ENCODE peak calls at places on chromosomes 1 and 21, in nine cellular contexts. Q, X, J, S, E, U, V, I and T are unnamed samples.

GRCh38 chr1:175635092-175635491 is 108.3 kb downstream of the TNR start:
- DNase-seq in U (no peak), J (no peak), I (no peak), V (no peak), S (no peak), E (no peak), X (no peak), Q (no peak), T (no peak)

GRCh38 chr1:28663871-28664470 is 4.6 kb upstream of the GMEB1 start:
- DNase-seq in X (no peak), J (no peak), I (no peak), E (no peak), U (no peak), V (no peak), Q (no peak), S (no peak), T (no peak)

GRCh38 chr1:233972951-233973635 is 68.6 kb downstream of the SLC35F3 start:
- DNase-seq in X (no peak), E (peak), U (no peak), I (no peak), J (no peak), V (no peak), Q (no peak), S (no peak), T (no peak)

GRCh38 chr1:77831566-77831965 is 52.1 kb downstream of the MIGA1 start:
- DNase-seq in E (no peak), Q (no peak), X (no peak), J (no peak), S (no peak), U (no peak), I (no peak), V (no peak), T (no peak)

GRCh38 chr21:33414926-33415325 is 11.7 kb downstream of the IFNGR2 start:
- DNase-seq in S (no peak), X (no peak), U (no peak), Q (no peak), I (no peak), E (no peak), V (no peak), J (no peak), T (no peak)

GRCh38 chr1:160406131-160406968 is 6.0 kb downstream of the VANGL2 start:
- DNase-seq in U (no peak), X (no peak), Q (no peak), S (no peak), E (no peak), I (no peak), J (no peak), V (no peak), T (no peak)

GRCh38 chr1:110051262-110051648 is 16.8 kb downstream of the STRIP1 start:
- DNase-seq in J (no peak), S (no peak), V (no peak), X (no peak), Q (no peak), I (no peak), E (no peak), U (no peak), T (no peak)

GRCh38 chr1:201882665-201883132 is 6.0 kb upstream of the SHISA4 start:
- DNase-seq in I (no peak), Q (no peak), J (no peak), E (peak), V (peak), X (no peak), U (no peak), S (no peak), T (peak)

GRCh38 chr1:227544677-227545076 is 18.7 kb upstream of the ZNF678 start:
- DNase-seq in J (no peak), S (no peak), I (no peak), X (no peak), Q (no peak), U (no peak), V (no peak), E (no peak), T (no peak)

GRCh38 chr1:48681476-48682305 is 95.0 kb downstream of the BEND5 start:
- DNase-seq in J (no peak), I (no peak), U (no peak), V (no peak), Q (no peak), S (no peak), X (no peak), E (no peak), T (no peak)

GRCh38 chr1:32701951-32702598 is 495 bp downstream of the SYNC start:
- DNase-seq in I (no peak), U (no peak), J (no peak), X (no peak), E (no peak), S (no peak), Q (peak), V (no peak), T (no peak)

GRCh38 chr1:48471603-48472576 is at the start of gene SPATA6:
- DNase-seq in I (peak), E (peak), Q (peak), J (peak), X (peak), U (peak), V (peak), S (peak), T (peak)

GRCh38 chr1:196002906-196003305 is 605.3 kb downstream of the KCNT2 start:
- DNase-seq in E (no peak), U (no peak), Q (no peak), J (no peak), I (no peak), X (no peak), S (no peak), V (no peak), T (no peak)

GRCh38 chr1:84847253-84848247 is 45.5 kb downstream of the LPAR3 start:
- DNase-seq in J (no peak), Q (peak), E (peak), S (no peak), X (peak), V (peak), U (no peak), I (no peak), T (peak)

GRCh38 chr21:28818663-28819278 is 173.9 kb downstream of the LTN1 start:
- DNase-seq in Q (no peak), V (peak), I (no peak), J (no peak), X (no peak), U (no peak), E (no peak), S (no peak), T (no peak)

GRCh38 chr21:38567577-38568360 is 69.5 kb upstream of the ERG start:
- DNase-seq in X (no peak), E (no peak), V (peak), U (no peak), Q (peak), I (no peak), S (no peak), J (no peak), T (no peak)

GRCh38 chr1:178328728-178329127 is 168.0 kb downstream of the CLEC20A start:
- DNase-seq in X (no peak), S (no peak), E (no peak), I (no peak), V (no peak), U (no peak), Q (no peak), J (no peak), T (no peak)